ENCODE peak calls at places on chromosome 14, in five cellular contexts. One of them, this sample, is unnamed.

GRCh38 chr14:87745507-87746118 is 247.4 kb downstream of the GALC start:
- DNase-seq in T-helper 9 cell: no peak
- DNase-seq in left cardiac atrium: no peak
- DNase-seq in NCI-H1092 treated with DMSO at 0.1 percent for 48 hours: no peak
- DNase-seq in neural progenitor cell: peak; percentile 62
- DNase-seq in this sample: peak; percentile 52

GRCh38 chr14:90184094-90184493 is 72.3 kb upstream of the PSMC1 start:
- DNase-seq in T-helper 9 cell: no peak
- DNase-seq in left cardiac atrium: no peak
- DNase-seq in NCI-H1092 treated with DMSO at 0.1 percent for 48 hours: no peak
- DNase-seq in neural progenitor cell: no peak
- DNase-seq in this sample: no peak

GRCh38 chr14:100617715-100618693 is 30.8 kb upstream of the BEGAIN start:
- DNase-seq in T-helper 9 cell: no peak
- DNase-seq in left cardiac atrium: peak; percentile 41
- DNase-seq in NCI-H1092 treated with DMSO at 0.1 percent for 48 hours: no peak
- DNase-seq in neural progenitor cell: no peak
- DNase-seq in this sample: no peak

GRCh38 chr14:85528882-85529585 is 910 bp upstream of the FLRT2 start:
- DNase-seq in T-helper 9 cell: no peak
- DNase-seq in left cardiac atrium: no peak
- DNase-seq in NCI-H1092 treated with DMSO at 0.1 percent for 48 hours: no peak
- DNase-seq in neural progenitor cell: peak; percentile 48
- DNase-seq in this sample: peak; percentile 17

GRCh38 chr14:102451064-102451352 is 58.6 kb downstream of the ANKRD9 start:
- DNase-seq in T-helper 9 cell: no peak
- DNase-seq in left cardiac atrium: no peak
- DNase-seq in NCI-H1092 treated with DMSO at 0.1 percent for 48 hours: no peak
- DNase-seq in neural progenitor cell: no peak
- DNase-seq in this sample: no peak

GRCh38 chr14:81398196-81398891 is 1.8 kb downstream of the STON2 start:
- DNase-seq in T-helper 9 cell: no peak
- DNase-seq in left cardiac atrium: no peak
- DNase-seq in NCI-H1092 treated with DMSO at 0.1 percent for 48 hours: no peak
- DNase-seq in neural progenitor cell: no peak
- DNase-seq in this sample: no peak

GRCh38 chr14:24426150-24426911 is 3.1 kb downstream of the CBLN3 start:
- DNase-seq in T-helper 9 cell: no peak
- DNase-seq in left cardiac atrium: no peak
- DNase-seq in NCI-H1092 treated with DMSO at 0.1 percent for 48 hours: no peak
- DNase-seq in neural progenitor cell: no peak
- DNase-seq in this sample: no peak

GRCh38 chr14:50741571-50741970 is 73.5 kb upstream of the SAV1 start:
- DNase-seq in T-helper 9 cell: no peak
- DNase-seq in left cardiac atrium: no peak
- DNase-seq in NCI-H1092 treated with DMSO at 0.1 percent for 48 hours: no peak
- DNase-seq in neural progenitor cell: no peak
- DNase-seq in this sample: no peak

GRCh38 chr14:89794096-89794495 is 160.4 kb downstream of the EFCAB11 start:
- DNase-seq in T-helper 9 cell: no peak
- DNase-seq in left cardiac atrium: peak; percentile 78
- DNase-seq in NCI-H1092 treated with DMSO at 0.1 percent for 48 hours: no peak
- DNase-seq in neural progenitor cell: no peak
- DNase-seq in this sample: peak; percentile 61

GRCh38 chr14:100850841-100851585 is 25.1 kb downstream of the MEG3 start:
- DNase-seq in T-helper 9 cell: peak; percentile 76
- DNase-seq in left cardiac atrium: peak; percentile 63
- DNase-seq in NCI-H1092 treated with DMSO at 0.1 percent for 48 hours: peak; percentile 25
- DNase-seq in neural progenitor cell: peak; percentile 54
- DNase-seq in this sample: peak; percentile 69

GRCh38 chr14:34931206-34931605 is 51.6 kb upstream of the SRP54 start:
- DNase-seq in T-helper 9 cell: peak; percentile 5
- DNase-seq in left cardiac atrium: no peak
- DNase-seq in NCI-H1092 treated with DMSO at 0.1 percent for 48 hours: no peak
- DNase-seq in neural progenitor cell: no peak
- DNase-seq in this sample: no peak

GRCh38 chr14:76375484-76375883 is 453 bp upstream of the ESRRB start:
- DNase-seq in T-helper 9 cell: no peak
- DNase-seq in left cardiac atrium: no peak
- DNase-seq in NCI-H1092 treated with DMSO at 0.1 percent for 48 hours: no peak
- DNase-seq in neural progenitor cell: no peak
- DNase-seq in this sample: no peak

GRCh38 chr14:96648506-96649326 is 146.5 kb downstream of the PAPOLA start:
- DNase-seq in T-helper 9 cell: no peak
- DNase-seq in left cardiac atrium: no peak
- DNase-seq in NCI-H1092 treated with DMSO at 0.1 percent for 48 hours: no peak
- DNase-seq in neural progenitor cell: no peak
- DNase-seq in this sample: no peak

GRCh38 chr14:22394616-22395015 is 194.4 kb downstream of the DAD1 start:
- DNase-seq in T-helper 9 cell: no peak
- DNase-seq in left cardiac atrium: no peak
- DNase-seq in NCI-H1092 treated with DMSO at 0.1 percent for 48 hours: no peak
- DNase-seq in neural progenitor cell: no peak
- DNase-seq in this sample: no peak

GRCh38 chr14:106662947-106663346 is 1136.6 kb downstream of the TMEM121 start:
- DNase-seq in T-helper 9 cell: no peak
- DNase-seq in left cardiac atrium: no peak
- DNase-seq in NCI-H1092 treated with DMSO at 0.1 percent for 48 hours: no peak
- DNase-seq in neural progenitor cell: no peak
- DNase-seq in this sample: no peak

GRCh38 chr14:101965796-101966718 is 1.7 kb downstream of the DYNC1H1 start:
- DNase-seq in T-helper 9 cell: no peak
- DNase-seq in left cardiac atrium: no peak
- DNase-seq in NCI-H1092 treated with DMSO at 0.1 percent for 48 hours: peak; percentile 10
- DNase-seq in neural progenitor cell: no peak
- DNase-seq in this sample: peak; percentile 45

GRCh38 chr14:75339059-75339458 is 60.4 kb downstream of the FOS start:
- DNase-seq in T-helper 9 cell: no peak
- DNase-seq in left cardiac atrium: no peak
- DNase-seq in NCI-H1092 treated with DMSO at 0.1 percent for 48 hours: no peak
- DNase-seq in neural progenitor cell: no peak
- DNase-seq in this sample: no peak